ENCODE peak calls at places on chromosomes 11 and 22, in five cellular contexts. V is H1, O is SK-N-SH, S is K562, T is GM12878. M is an unnamed sample.

GRCh38 chr11:104573431-104573830 is 324.8 kb downstream of the CASP12 start:
- DNase-seq in S (no peak), V (no peak), O (no peak), T (no peak), M (no peak)

GRCh38 chr22:19775496-19776325 is 15.1 kb downstream of the TBX1 start:
- DNase-seq in O (no peak), V (no peak), S (no peak), T (no peak), M (no peak)

GRCh38 chr11:80898910-80899309 is 1458.1 kb upstream of the TENM4 start:
- DNase-seq in O (no peak), V (no peak), T (no peak), S (no peak), M (no peak)

GRCh38 chr11:11107081-11107480 is 246.0 kb downstream of the CSNK2A3 start:
- DNase-seq in V (no peak), S (no peak), T (no peak), O (no peak), M (no peak)

GRCh38 chr22:46007003-46007847 is 30.3 kb upstream of the WNT7B start:
- DNase-seq in S (no peak), V (no peak), T (no peak), O (peak), M (no peak)

GRCh38 chr11:130634981-130635473 is 186.6 kb downstream of the ADAMTS15 start:
- DNase-seq in T (no peak), V (no peak), O (no peak), S (no peak), M (peak)

GRCh38 chr22:41540006-41540315 is 4.3 kb downstream of the POLR3H start:
- DNase-seq in O (no peak), T (no peak), V (no peak), S (no peak), M (no peak)

GRCh38 chr11:121066623-121067022 is 34.4 kb upstream of the TECTA start:
- DNase-seq in S (no peak), O (no peak), V (no peak), T (no peak), M (no peak)

GRCh38 chr11:126328444-126328843 is 24.6 kb downstream of the DCPS start:
- DNase-seq in T (no peak), V (no peak), S (no peak), O (no peak), M (no peak)

GRCh38 chr11:78380615-78381029 is 37.0 kb downstream of the GAB2 start:
- DNase-seq in S (no peak), V (no peak), T (no peak), O (no peak), M (no peak)

GRCh38 chr22:44305888-44306287 is 6.9 kb downstream of the SHISAL1 start:
- DNase-seq in T (no peak), V (no peak), O (no peak), S (no peak), M (no peak)

GRCh38 chr22:22914726-22915669 is 27.4 kb downstream of the IGLL5 start:
- DNase-seq in T (no peak), O (no peak), V (no peak), S (peak), M (no peak)

GRCh38 chr11:118485273-118485672 is 42.0 kb upstream of the TTC36 start:
- DNase-seq in O (peak), S (peak), V (no peak), T (no peak), M (no peak)

GRCh38 chr11:22558638-22559037 is 67.0 kb downstream of the FANCF start:
- DNase-seq in V (no peak), O (peak), T (no peak), S (no peak), M (no peak)

GRCh38 chr11:44505591-44506054 is 59.8 kb upstream of the CD82 start:
- DNase-seq in S (no peak), O (no peak), V (no peak), T (no peak), M (no peak)

GRCh38 chr22:20430101-20430640 is 7.5 kb downstream of the SCARF2 start:
- DNase-seq in S (no peak), V (no peak), T (no peak), O (no peak), M (no peak)

GRCh38 chr11:68763181-68763721 is 11.9 kb upstream of the TESMIN start:
- DNase-seq in T (no peak), S (no peak), V (no peak), O (peak), M (no peak)

GRCh38 chr11:48011125-48012050 is 31.0 kb downstream of the PTPRJ start:
- DNase-seq in O (no peak), V (no peak), S (no peak), T (no peak), M (no peak)

GRCh38 chr22:30435674-30436126 is 10.1 kb downstream of the MTFP1 start:
- DNase-seq in S (peak), O (no peak), T (no peak), V (no peak), M (no peak)

GRCh38 chr11:111814567-111814966 is 48.4 kb upstream of the PPP2R1B start:
- DNase-seq in S (no peak), V (no peak), T (no peak), O (no peak), M (no peak)

GRCh38 chr11:7577883-7578242 is 64.1 kb downstream of the PPFIBP2 start:
- DNase-seq in T (no peak), S (no peak), V (no peak), O (peak), M (no peak)

GRCh38 chr22:30857791-30858190 is 110.8 kb downstream of the MORC2 start:
- DNase-seq in O (no peak), T (no peak), S (no peak), V (no peak), M (no peak)

GRCh38 chr22:46619830-46620501 is at the start of gene GRAMD4:
- DNase-seq in T (no peak), O (peak), V (no peak), S (peak), M (peak)

GRCh38 chr22:23245799-23246136 is 65.5 kb downstream of the BCR start:
- DNase-seq in S (no peak), T (no peak), V (no peak), O (no peak), M (no peak)

GRCh38 chr11:95144313-95145235 is 54.9 kb downstream of the ENDOD1 start:
- DNase-seq in O (no peak), S (peak), T (no peak), V (no peak), M (no peak)

GRCh38 chr11:36508743-36509142 is 1.3 kb downstream of the TRAF6 start:
- DNase-seq in T (no peak), V (no peak), O (peak), S (no peak), M (no peak)

GRCh38 chr11:114057147-114057546 is 2.4 kb upstream of the ZBTB16 start:
- DNase-seq in T (no peak), O (no peak), S (no peak), V (no peak), M (no peak)

GRCh38 chr22:19876941-19877625 is 22.4 kb upstream of the GNB1L start:
- DNase-seq in V (no peak), O (peak), S (no peak), T (no peak), M (no peak)

GRCh38 chr11:115500547-115501503 is 3.4 kb downstream of the CADM1 start:
- DNase-seq in T (no peak), O (peak), S (no peak), V (no peak), M (peak)

GRCh38 chr22:45999379-45999971 is 22.5 kb upstream of the WNT7B start:
- DNase-seq in V (no peak), T (no peak), O (no peak), S (no peak), M (no peak)

GRCh38 chr11:96091476-96091875 is 167.6 kb upstream of the MTMR2 start:
- DNase-seq in O (no peak), T (no peak), S (no peak), V (no peak), M (peak)

GRCh38 chr11:27296406-27296994 is 66.5 kb downstream of the CCDC34 start:
- DNase-seq in T (no peak), V (no peak), O (peak), S (peak), M (peak)

GRCh38 chr11:6927030-6927617 is 898 bp downstream of the ZNF215 start:
- DNase-seq in S (no peak), O (no peak), T (peak), V (no peak), M (no peak)

GRCh38 chr11:62976109-62976508 is 8.7 kb downstream of the SLC22A6 start:
- DNase-seq in V (no peak), S (peak), T (no peak), O (peak), M (no peak)

GRCh38 chr22:30880181-30880601 is 88.4 kb downstream of the MORC2 start:
- DNase-seq in O (no peak), T (no peak), V (no peak), S (no peak), M (no peak)

GRCh38 chr11:102006835-102007566 is 40.2 kb upstream of the CFAP300 start:
- DNase-seq in O (no peak), S (no peak), T (no peak), V (no peak), M (peak)
- TF ChIP-seq USF2 in O (no peak), S (no peak), T (no peak), V (no peak), M (no peak)

GRCh38 chr11:12693485-12694181 is 19.4 kb downstream of the TEAD1 start:
- DNase-seq in V (no peak), O (peak), T (no peak), S (no peak), M (peak)
- TF ChIP-seq TAF1 in V (no peak), O (peak), T (no peak), S (no peak), M (no peak)

DNA sequence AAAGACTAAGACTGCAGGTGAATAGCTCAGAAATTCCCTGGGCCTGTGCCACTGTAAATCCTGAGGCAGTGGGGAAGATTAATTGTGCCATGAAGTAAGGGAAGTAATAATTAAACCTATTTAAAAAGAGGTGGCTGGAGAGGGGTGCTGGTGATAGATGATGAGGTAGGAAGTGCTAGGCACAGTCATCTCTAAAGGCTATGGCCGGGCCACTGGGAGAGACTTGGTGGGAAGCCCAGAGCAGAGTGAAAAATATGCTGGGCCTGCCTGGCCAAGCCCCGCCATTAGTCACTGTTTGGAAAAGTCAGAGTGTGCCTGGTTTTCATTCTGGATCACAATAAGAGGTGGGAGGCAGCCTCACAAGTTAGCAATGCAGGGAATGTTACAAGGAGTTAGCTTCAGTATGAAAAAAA is 197.2 kb upstream of the PITPNB start:
- DNase-seq in S (no peak), O (no peak), T (no peak), V (no peak), M (no peak)
- TF ChIP-seq USF2 in S (no peak), O (no peak), T (no peak), V (no peak), M (no peak)

DNA sequence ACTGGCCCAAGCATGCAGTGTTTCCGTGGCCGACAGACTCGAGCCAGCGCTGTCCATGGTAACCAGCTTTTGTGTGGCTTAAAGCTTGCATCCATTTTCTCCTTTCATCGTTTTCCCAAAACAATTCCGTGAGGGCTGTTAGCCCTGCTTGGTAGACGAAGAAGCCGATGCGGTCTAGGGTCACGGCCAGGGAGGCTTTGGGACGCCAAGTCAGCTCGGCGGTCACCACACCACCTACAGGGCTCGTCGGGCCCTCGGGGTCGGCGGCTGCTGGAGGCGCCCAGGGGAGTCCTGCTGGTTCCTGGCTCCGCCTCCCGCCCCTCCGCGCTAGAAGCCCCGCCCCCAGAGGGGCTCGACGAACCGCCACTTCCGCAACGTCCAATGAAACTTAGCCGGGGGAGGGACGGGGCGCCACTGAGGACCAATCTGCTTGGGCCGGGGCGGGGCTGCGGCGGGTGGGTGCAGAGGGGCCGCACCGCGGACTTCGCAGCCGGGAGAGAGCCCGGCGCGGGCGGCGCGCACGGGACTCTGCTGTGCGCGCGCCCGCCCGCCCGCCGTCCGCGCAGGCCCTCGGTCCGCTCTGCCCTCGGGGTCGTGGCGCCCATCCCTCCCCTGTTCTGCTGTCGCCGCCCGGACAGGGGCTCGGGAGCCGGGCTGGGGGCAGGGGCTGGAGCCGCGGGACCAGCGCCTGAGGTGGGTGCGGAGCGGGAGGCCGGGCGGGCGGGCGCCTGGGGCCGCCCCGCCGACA is at the start of gene TIGD3:
- DNase-seq in O (peak), T (peak), V (peak), S (peak), M (peak)
- TF ChIP-seq TAF1 in O (peak), T (no peak), V (peak), S (peak), M (peak)

GRCh38 chr11:134287561-134287960 is 11.4 kb downstream of the GLB1L3 start:
- DNase-seq in V (no peak), S (no peak), O (no peak), T (no peak), M (no peak)
- TF ChIP-seq USF2 in V (no peak), S (no peak), O (no peak), T (no peak), M (no peak)

M was measured in HepG2.